ENCODE peak calls at places on chromosomes 2 and 18, in five cellular contexts. H is T-helper 9 cell, A is body of pancreas, M is endothelial cell of umbilical vein, R is ecto neural progenitor cell. W is an unnamed sample.
A peak's percentile ranks its signal among the peaks of the same experiment; 100 is the strongest.

GRCh38 chr18:66168834-66169233 is 418.0 kb downstream of the CDH7 start:
- DNase-seq in H (no peak), A (no peak), M (no peak), R (no peak), W (no peak)

GRCh38 chr2:152201466-152201830 is 25.9 kb upstream of the STAM2 start:
- DNase-seq in H (no peak), A (no peak), M (no peak), R (no peak), W (no peak)

GRCh38 chr2:37781028-37781427 is 109.6 kb upstream of the CDC42EP3 start:
- DNase-seq in H (no peak), A (no peak), M (peak; percentile 59), R (no peak), W (no peak)

GRCh38 chr18:499351-500229 is 911 bp downstream of the COLEC12 start:
- DNase-seq in H (no peak), A (no peak), M (peak; percentile 57), R (peak; percentile 62), W (no peak)

GRCh38 chr2:121536347-121536746 is 5.7 kb downstream of the RNU4ATAC start:
- DNase-seq in H (no peak), A (no peak), M (no peak), R (no peak), W (no peak)

GRCh38 chr2:159177957-159178356 is 108.5 kb downstream of the WDSUB1 start:
- DNase-seq in H (no peak), A (no peak), M (no peak), R (no peak), W (no peak)

GRCh38 chr2:69082430-69082997 is 69.5 kb downstream of the ANTXR1 start:
- DNase-seq in H (no peak), A (peak; percentile 56), M (peak; percentile 87), R (no peak), W (no peak)

GRCh38 chr2:205682239-205683021 is at the start of gene NRP2:
- DNase-seq in H (peak; percentile 6), A (peak; percentile 68), M (peak; percentile 93), R (peak; percentile 93), W (peak; percentile 7)

GRCh38 chr18:55322176-55322735 is 265.7 kb downstream of the TCF4 start:
- DNase-seq in H (no peak), A (peak; percentile 67), M (peak; percentile 96), R (peak; percentile 76), W (no peak)

GRCh38 chr18:1968801-1969498 is 602.4 kb downstream of the METTL4 start:
- DNase-seq in H (no peak), A (no peak), M (no peak), R (no peak), W (no peak)

GRCh38 chr2:177622516-177622915 is 229.9 kb downstream of the AGPS start:
- DNase-seq in H (no peak), A (no peak), M (no peak), R (peak; percentile 68), W (no peak)

GRCh38 chr2:121707344-121707919 is 29.2 kb downstream of the NIFK start:
- DNase-seq in H (no peak), A (peak; percentile 57), M (no peak), R (no peak), W (no peak)

GRCh38 chr18:13316066-13316465 is 97.5 kb downstream of the LDLRAD4 start:
- DNase-seq in H (no peak), A (no peak), M (no peak), R (no peak), W (no peak)

GRCh38 chr18:63679820-63680606 is 18.3 kb upstream of the SERPINB3 start:
- DNase-seq in H (no peak), A (no peak), M (no peak), R (no peak), W (no peak)

GRCh38 chr2:179862898-179863458 is 1.6 kb upstream of the ZNF385B start:
- DNase-seq in H (no peak), A (no peak), M (no peak), R (no peak), W (no peak)

W was measured in T-helper 2 cell.